ENCODE peak calls at places on chromosomes 4 and X, in five cellular contexts. One of them, this sample, is unnamed.

GRCh38 chr4:71009796-71010588 is 16.5 kb downstream of the DCK start:
- DNase-seq in cerebellar cortex: peak; percentile 76
- DNase-seq in smooth muscle cell of the brain vasculature: no peak
- DNase-seq in HAP-1: peak; percentile 36
- DNase-seq in glutamatergic neuron: no peak
- DNase-seq in this sample: peak; percentile 32

GRCh38 chr4:82362565-82362964 is 11.2 kb downstream of the HNRNPD start:
- DNase-seq in cerebellar cortex: no peak
- DNase-seq in smooth muscle cell of the brain vasculature: no peak
- DNase-seq in HAP-1: no peak
- DNase-seq in glutamatergic neuron: no peak
- DNase-seq in this sample: no peak

GRCh38 chr4:152352645-152353116 is 183.2 kb downstream of the FBXW7 start:
- DNase-seq in cerebellar cortex: peak; percentile 99
- DNase-seq in smooth muscle cell of the brain vasculature: peak; percentile 90
- DNase-seq in HAP-1: peak; percentile 99
- DNase-seq in glutamatergic neuron: peak; percentile 38
- DNase-seq in this sample: no peak

GRCh38 chr4:55447826-55448225 is 52.1 kb downstream of the TMEM165 start:
- DNase-seq in cerebellar cortex: no peak
- DNase-seq in smooth muscle cell of the brain vasculature: no peak
- DNase-seq in HAP-1: no peak
- DNase-seq in glutamatergic neuron: no peak
- DNase-seq in this sample: no peak

GRCh38 chrX:69314436-69315348 is 149.4 kb upstream of the PJA1 start:
- DNase-seq in cerebellar cortex: no peak
- DNase-seq in smooth muscle cell of the brain vasculature: no peak
- DNase-seq in HAP-1: no peak
- DNase-seq in glutamatergic neuron: peak; percentile 28
- DNase-seq in this sample: no peak

GRCh38 chr4:57080781-57081650 is 29.2 kb downstream of the IGFBP7 start:
- DNase-seq in cerebellar cortex: peak; percentile 16
- DNase-seq in smooth muscle cell of the brain vasculature: peak; percentile 94
- DNase-seq in HAP-1: no peak
- DNase-seq in glutamatergic neuron: no peak
- DNase-seq in this sample: no peak

GRCh38 chr4:79442422-79442821 is 34.4 kb upstream of the GK2 start:
- DNase-seq in cerebellar cortex: no peak
- DNase-seq in smooth muscle cell of the brain vasculature: no peak
- DNase-seq in HAP-1: no peak
- DNase-seq in glutamatergic neuron: no peak
- DNase-seq in this sample: no peak

GRCh38 chr4:105619193-105619931 is 66.9 kb downstream of the ARHGEF38 start:
- DNase-seq in cerebellar cortex: no peak
- DNase-seq in smooth muscle cell of the brain vasculature: no peak
- DNase-seq in HAP-1: no peak
- DNase-seq in glutamatergic neuron: no peak
- DNase-seq in this sample: no peak

GRCh38 chr4:26197018-26197779 is 123.6 kb upstream of the RBPJ start:
- DNase-seq in cerebellar cortex: no peak
- DNase-seq in smooth muscle cell of the brain vasculature: peak; percentile 54
- DNase-seq in HAP-1: no peak
- DNase-seq in glutamatergic neuron: no peak
- DNase-seq in this sample: peak; percentile 55

GRCh38 chr4:167883271-167883670 is 209.1 kb upstream of the ANXA10 start:
- DNase-seq in cerebellar cortex: no peak
- DNase-seq in smooth muscle cell of the brain vasculature: no peak
- DNase-seq in HAP-1: no peak
- DNase-seq in glutamatergic neuron: no peak
- DNase-seq in this sample: no peak

GRCh38 chr4:87046111-87046510 is 111.3 kb downstream of the AFF1 start:
- DNase-seq in cerebellar cortex: no peak
- DNase-seq in smooth muscle cell of the brain vasculature: no peak
- DNase-seq in HAP-1: no peak
- DNase-seq in glutamatergic neuron: no peak
- DNase-seq in this sample: no peak

GRCh38 chr4:120718979-120719566 is 203.5 kb downstream of the PRDM5 start:
- DNase-seq in cerebellar cortex: peak; percentile 26
- DNase-seq in smooth muscle cell of the brain vasculature: peak; percentile 13
- DNase-seq in HAP-1: peak; percentile 40
- DNase-seq in glutamatergic neuron: peak; percentile 23
- DNase-seq in this sample: no peak

GRCh38 chr4:144903953-144904711 is 193.9 kb downstream of the ANAPC10 start:
- DNase-seq in cerebellar cortex: no peak
- DNase-seq in smooth muscle cell of the brain vasculature: peak; percentile 7
- DNase-seq in HAP-1: no peak
- DNase-seq in glutamatergic neuron: no peak
- DNase-seq in this sample: no peak

GRCh38 chrX:48475295-48475694 is 704 bp upstream of the FTSJ1 start:
- DNase-seq in cerebellar cortex: no peak
- DNase-seq in smooth muscle cell of the brain vasculature: no peak
- DNase-seq in HAP-1: no peak
- DNase-seq in glutamatergic neuron: no peak
- DNase-seq in this sample: no peak

GRCh38 chr4:77593101-77593500 is 12.5 kb upstream of the CXCL13 start:
- DNase-seq in cerebellar cortex: no peak
- DNase-seq in smooth muscle cell of the brain vasculature: no peak
- DNase-seq in HAP-1: no peak
- DNase-seq in glutamatergic neuron: no peak
- DNase-seq in this sample: no peak

GRCh38 chrX:51408462-51408861 is 75.8 kb downstream of the NUDT10 start:
- DNase-seq in cerebellar cortex: no peak
- DNase-seq in smooth muscle cell of the brain vasculature: no peak
- DNase-seq in HAP-1: no peak
- DNase-seq in glutamatergic neuron: no peak
- DNase-seq in this sample: no peak

GRCh38 chr4:10212400-10212799 is 95.8 kb upstream of the WDR1 start:
- DNase-seq in cerebellar cortex: no peak
- DNase-seq in smooth muscle cell of the brain vasculature: no peak
- DNase-seq in HAP-1: no peak
- DNase-seq in glutamatergic neuron: no peak
- DNase-seq in this sample: no peak

GRCh38 chrX:133151320-133151719 is 54.4 kb upstream of the USP26 start:
- DNase-seq in cerebellar cortex: no peak
- DNase-seq in smooth muscle cell of the brain vasculature: no peak
- DNase-seq in HAP-1: no peak
- DNase-seq in glutamatergic neuron: no peak
- DNase-seq in this sample: no peak

GRCh38 chr4:30802622-30803323 is 82.6 kb downstream of the PCDH7 start:
- DNase-seq in cerebellar cortex: no peak
- DNase-seq in smooth muscle cell of the brain vasculature: no peak
- DNase-seq in HAP-1: no peak
- DNase-seq in glutamatergic neuron: no peak
- DNase-seq in this sample: no peak

GRCh38 chr4:167233523-167234387 is 539 bp downstream of the SPOCK3 start:
- DNase-seq in cerebellar cortex: no peak
- DNase-seq in smooth muscle cell of the brain vasculature: no peak
- DNase-seq in HAP-1: peak; percentile 17
- DNase-seq in glutamatergic neuron: peak; percentile 54
- DNase-seq in this sample: no peak

GRCh38 chrX:124406294-124407013 is 60.1 kb downstream of the SH2D1A start:
- DNase-seq in cerebellar cortex: peak; percentile 69
- DNase-seq in smooth muscle cell of the brain vasculature: peak; percentile 15
- DNase-seq in HAP-1: peak; percentile 60
- DNase-seq in glutamatergic neuron: peak; percentile 31
- DNase-seq in this sample: peak; percentile 41

This sample was measured in effector memory CD8-positive, alpha-beta T cell.